ENCODE peak calls at places on chromosomes 2 and 18, in nine cellular contexts. C is kidney epithelial cell, P is Panc1, G is astrocyte of the spinal cord, Z is adrenal gland, M is mucosa of descending colon, W is AG04449, S is body of pancreas, X is psoas muscle. R is an unnamed sample.
A peak's percentile ranks its signal among the peaks of the same experiment; 100 is the strongest.

GRCh38 chr18:21593540-21594257 is 6.8 kb downstream of the ESCO1 start:
- DNase-seq in W (no peak), X (no peak), G (no peak), Z (no peak), P (no peak), S (no peak), C (no peak), M (no peak), R (peak; percentile 22)

GRCh38 chr2:134148843-134149472 is 104.9 kb upstream of the MGAT5 start:
- DNase-seq in M (no peak), X (no peak), P (no peak), Z (no peak), W (no peak), S (no peak), G (no peak), C (no peak), R (no peak)

GRCh38 chr2:48870503-48870902 is 115.0 kb upstream of the LHCGR start:
- DNase-seq in C (no peak), M (no peak), G (no peak), X (no peak), S (no peak), Z (no peak), P (no peak), W (no peak), R (no peak)

GRCh38 chr2:178484245-178485041 is 4.2 kb downstream of the PLEKHA3 start:
- DNase-seq in W (no peak), X (peak; percentile 18), G (peak; percentile 38), M (no peak), C (no peak), S (peak; percentile 71), Z (peak; percentile 73), P (no peak), R (no peak)

GRCh38 chr2:100256416-100256815 is 65.9 kb downstream of the LONRF2 start:
- DNase-seq in M (no peak), X (no peak), S (no peak), G (no peak), C (no peak), Z (no peak), P (no peak), W (no peak), R (no peak)

GRCh38 chr2:16522031-16522818 is 143.4 kb downstream of the CYRIA start:
- DNase-seq in C (no peak), W (no peak), S (no peak), X (no peak), M (no peak), Z (no peak), G (peak; percentile 20), P (no peak), R (no peak)

GRCh38 chr2:108031471-108031941 is 45.2 kb downstream of the SLC5A7 start:
- DNase-seq in X (no peak), M (no peak), P (no peak), W (no peak), S (no peak), G (no peak), C (no peak), Z (no peak), R (no peak)

GRCh38 chr2:215019521-215020145 is 118.8 kb downstream of the ABCA12 start:
- DNase-seq in Z (no peak), P (no peak), W (no peak), X (no peak), S (no peak), C (no peak), G (no peak), M (no peak), R (no peak)

GRCh38 chr2:196696423-196697073 is 57.0 kb downstream of the CCDC150 start:
- DNase-seq in G (peak; percentile 72), X (peak; percentile 13), P (no peak), C (peak; percentile 38), M (no peak), S (no peak), W (no peak), Z (peak; percentile 14), R (no peak)

GRCh38 chr18:47050468-47050867 is 15.0 kb upstream of the ELOA2 start:
- DNase-seq in X (no peak), M (no peak), G (peak; percentile 56), P (peak; percentile 20), W (peak; percentile 17), S (peak; percentile 42), C (peak; percentile 4), Z (no peak), R (peak; percentile 28)

GRCh38 chr2:70946832-70947442 is 11.2 kb downstream of the ATP6V1B1 start:
- DNase-seq in Z (peak; percentile 40), X (no peak), W (no peak), G (peak; percentile 60), C (no peak), S (peak; percentile 67), M (no peak), P (peak; percentile 56), R (peak; percentile 76)

DNA sequence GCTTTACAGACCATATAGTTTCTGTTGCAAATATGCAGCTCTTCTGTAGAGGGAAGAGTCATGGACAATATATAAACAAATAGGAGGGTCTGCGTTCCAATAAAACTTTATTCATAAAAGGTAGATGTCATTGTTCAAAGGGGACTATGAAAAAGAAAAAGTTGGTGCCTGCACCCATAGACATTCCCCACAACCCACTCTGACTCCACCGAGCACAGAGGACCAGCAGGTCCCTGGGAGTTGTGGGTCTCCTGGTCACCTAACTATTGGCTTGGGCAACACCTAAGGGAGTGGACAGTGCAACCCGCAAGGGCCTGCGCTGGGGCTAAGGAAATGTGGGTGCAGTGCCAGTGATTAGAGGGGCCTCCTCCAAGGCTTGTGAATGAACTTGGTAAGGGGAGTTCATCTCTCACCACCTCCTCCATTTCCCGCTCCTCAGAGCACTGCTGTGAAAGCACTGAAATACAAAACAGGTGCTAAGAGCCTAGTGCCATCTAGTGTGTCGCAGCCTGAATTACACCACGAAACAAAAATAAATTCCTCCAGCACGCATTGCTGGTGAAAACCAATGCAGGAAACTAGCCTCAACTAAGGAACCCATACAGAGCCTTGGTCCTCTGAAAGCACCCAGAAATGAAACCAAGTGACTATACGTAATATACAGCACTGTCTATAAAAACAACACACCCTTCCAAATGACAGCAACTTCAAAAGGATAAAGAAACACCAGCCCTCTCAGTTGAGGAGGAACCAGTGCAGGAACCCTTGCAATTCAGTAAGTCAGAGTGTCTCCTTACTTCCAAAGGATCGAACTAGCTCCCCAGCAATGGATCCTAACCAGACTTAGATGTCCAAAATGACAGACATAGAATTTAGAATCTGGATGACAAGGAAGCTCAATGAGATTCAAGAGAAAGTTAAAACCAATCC is 166.6 kb downstream of the RNF144A start:
- DNase-seq in P (peak; percentile 25), G (peak; percentile 54), C (no peak), Z (no peak), M (no peak), X (no peak), W (no peak), S (no peak), R (peak; percentile 37)
- TF ChIP-seq CTCF in P (peak; percentile 85), G (peak; percentile 69), C (peak; percentile 43), Z (peak; percentile 23), M (no peak), X (peak; percentile 29), W (peak; percentile 54), S (peak; percentile 19), R (peak; percentile 61)

GRCh38 chr2:233449071-233449901 is 95.0 kb downstream of the DGKD start:
- DNase-seq in G (peak; percentile 57), C (no peak), W (no peak), M (peak; percentile 51), Z (no peak), P (no peak), X (peak; percentile 30), S (no peak), R (no peak)
- TF ChIP-seq CTCF in G (peak; percentile 92), C (peak; percentile 84), W (peak; percentile 84), M (no peak), Z (peak; percentile 60), P (peak; percentile 88), X (peak; percentile 36), S (peak; percentile 28), R (no peak)

DNA sequence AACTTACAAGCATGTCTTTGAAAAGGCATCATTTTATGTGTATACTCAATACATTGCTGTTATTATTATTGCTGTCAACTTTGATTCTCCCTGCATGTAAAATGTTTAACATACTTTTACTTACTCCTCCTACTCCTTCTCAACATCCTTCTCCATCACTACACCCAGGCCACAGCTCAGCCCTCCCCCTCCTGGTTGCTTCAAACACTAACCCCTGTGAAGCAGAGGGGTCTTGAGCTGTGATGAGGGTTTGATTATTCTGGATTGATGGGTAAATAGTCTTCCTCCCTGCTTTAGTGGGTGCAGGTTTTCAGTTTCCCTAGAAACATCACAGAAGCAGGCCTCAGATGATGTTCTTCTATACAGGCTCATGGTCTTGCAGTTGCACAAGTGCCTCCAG is 221.0 kb downstream of the OSR1 start:
- DNase-seq in C (no peak), X (no peak), G (no peak), W (no peak), M (no peak), P (no peak), Z (no peak), S (no peak), R (no peak)
- TF ChIP-seq CTCF in C (no peak), X (no peak), G (no peak), W (no peak), M (no peak), P (no peak), Z (no peak), S (no peak), R (no peak)

GRCh38 chr2:144509001-144509545 is 10.8 kb downstream of the ZEB2 start:
- DNase-seq in X (no peak), W (no peak), P (no peak), M (no peak), Z (no peak), C (no peak), S (no peak), G (peak; percentile 17), R (no peak)

GRCh38 chr2:144511945-144512344 is 8.0 kb downstream of the ZEB2 start:
- DNase-seq in C (no peak), W (no peak), X (no peak), Z (no peak), M (no peak), P (no peak), S (no peak), G (peak; percentile 24), R (no peak)

GRCh38 chr2:144509548-144510205 is 10.2 kb downstream of the ZEB2 start:
- DNase-seq in Z (no peak), W (no peak), P (no peak), G (peak; percentile 26), M (no peak), S (no peak), C (no peak), X (no peak), R (no peak)

GRCh38 chr2:144511222-144511855 is 8.6 kb downstream of the ZEB2 start:
- DNase-seq in C (no peak), W (no peak), P (no peak), X (no peak), G (peak; percentile 36), M (no peak), Z (no peak), S (no peak), R (no peak)

DNA sequence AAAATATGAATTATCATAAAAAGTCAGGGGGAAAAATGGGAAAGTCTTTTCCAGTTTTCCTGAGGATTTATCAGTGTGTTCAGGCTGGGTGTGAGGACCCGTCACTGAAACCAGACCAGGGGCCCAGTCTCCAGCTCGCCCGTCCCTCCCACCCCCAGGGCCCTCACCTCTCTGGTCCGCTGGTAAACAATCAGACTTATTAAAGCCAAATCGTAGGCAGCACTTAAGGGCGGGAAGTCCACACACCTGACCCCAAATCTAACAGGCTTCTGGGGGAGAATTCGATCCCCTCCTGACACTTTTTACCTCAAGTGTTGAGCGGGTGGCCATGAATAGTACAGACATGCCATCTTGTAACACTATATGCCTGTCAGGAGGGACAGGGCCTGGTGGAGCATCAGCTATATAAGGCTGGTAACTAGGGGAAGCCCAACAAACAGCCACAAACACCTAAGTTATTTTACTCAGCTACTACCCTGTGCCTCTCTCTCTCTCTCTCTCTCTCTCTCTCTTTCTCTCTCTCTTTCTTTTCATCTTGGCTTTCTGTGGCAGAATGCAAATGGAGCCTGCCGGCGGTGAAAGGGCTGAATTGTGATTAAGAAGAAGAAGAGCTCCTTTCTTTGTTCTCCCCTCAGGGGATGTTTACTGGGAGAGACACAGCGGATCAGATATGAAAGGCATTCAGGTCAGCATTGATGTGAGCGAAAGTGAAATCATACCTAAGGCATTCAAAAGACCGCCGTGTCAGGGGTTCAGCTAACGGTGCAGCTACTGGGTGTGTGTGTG is 9.5 kb downstream of the ZEB2 start:
- DNase-seq in M (no peak), G (peak; percentile 85), W (no peak), S (no peak), P (no peak), X (no peak), C (no peak), Z (no peak), R (peak; percentile 57)
- TF ChIP-seq CTCF in M (no peak), G (no peak), W (no peak), S (no peak), P (no peak), X (no peak), C (no peak), Z (no peak), R (no peak)